ENCODE peak calls at places on chromosomes 2 and 18, in five cellular contexts. Y, N, O, X and R are unnamed samples. For H3K4me1, the result is how much of the 10 kb centered on the place peaks cover.

GRCh38 chr18:20971886-20972267 is 139.7 kb downstream of the ROCK1 start:
- DNase-seq in N (peak), O (no peak), Y (no peak), X (no peak), R (no peak)

GRCh38 chr2:1564506-1564905 is 151.2 kb downstream of the TPO start:
- DNase-seq in Y (peak), N (no peak), O (no peak), X (no peak), R (no peak)

GRCh38 chr18:36580266-36580665 is 248.5 kb downstream of the TPGS2 start:
- DNase-seq in X (no peak), Y (peak), O (no peak), N (no peak), R (no peak)

GRCh38 chr2:99520813-99521212 is 31.0 kb upstream of the REV1 start:
- DNase-seq in X (no peak), Y (no peak), N (no peak), O (no peak), R (no peak)

GRCh38 chr2:25276569-25277465 is 64.9 kb downstream of the DNMT3A start:
- DNase-seq in X (peak), O (peak), N (peak), Y (peak), R (peak)

GRCh38 chr18:49547701-49548100 is 14.2 kb upstream of the LIPG start:
- DNase-seq in X (no peak), Y (no peak), N (no peak), O (no peak), R (no peak)

GRCh38 chr2:55175254-55176093 is 56.6 kb downstream of the CLHC1 start:
- DNase-seq in O (peak), X (no peak), N (peak), Y (no peak), R (no peak)

GRCh38 chr2:85999131-85999831 is 106.4 kb downstream of the POLR1A start:
- DNase-seq in O (peak), N (no peak), X (no peak), Y (peak), R (peak)

GRCh38 chr2:149994057-149994728 is 406.6 kb upstream of the MMADHC start:
- DNase-seq in N (no peak), X (peak), Y (no peak), O (no peak), R (no peak)

GRCh38 chr18:63148449-63149199 is 170.9 kb downstream of the BCL2 start:
- DNase-seq in N (no peak), O (no peak), Y (peak), X (no peak), R (no peak)

GRCh38 chr2:156434461-156435291 is 1.5 kb upstream of the GPD2 start:
- DNase-seq in Y (no peak), O (peak), N (no peak), X (no peak), R (no peak)

GRCh38 chr2:37711308-37711731 is 39.9 kb upstream of the CDC42EP3 start:
- DNase-seq in Y (peak), O (no peak), N (no peak), X (no peak), R (peak)

GRCh38 chr2:222239091-222239490 is 59.7 kb downstream of the PAX3 start:
- DNase-seq in X (no peak), O (no peak), N (no peak), Y (no peak), R (no peak)
- H3K4me1 ChIP-seq in X (under half), O (under half), N (under half), Y (under half), R (under half)

DNA sequence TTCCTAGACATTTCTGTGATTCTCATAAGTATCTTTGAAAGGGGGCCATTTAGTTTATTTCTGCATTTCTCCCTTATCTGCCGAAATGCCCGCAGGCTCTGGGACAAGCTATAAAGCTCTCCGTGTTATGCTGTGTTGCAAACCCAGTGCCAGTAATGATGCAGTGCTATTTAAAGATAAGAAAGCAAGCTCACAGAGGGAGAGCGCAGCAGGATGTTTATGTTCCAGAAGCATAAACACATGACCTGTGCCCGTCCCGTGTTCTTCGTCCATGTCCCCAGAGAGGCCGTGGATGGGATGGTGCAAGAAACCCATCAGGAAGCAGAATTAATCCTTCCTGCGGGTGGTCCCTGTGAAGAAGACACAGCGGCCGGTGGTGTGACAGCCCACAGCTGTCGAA is 99.4 kb downstream of the NEDD4L start:
- DNase-seq in X (no peak), O (no peak), N (no peak), Y (no peak), R (no peak)
- H3K27ac ChIP-seq in X (no peak), O (no peak), N (no peak), Y (no peak), R (no peak)

GRCh38 chr2:143152219-143152618 is 23.0 kb downstream of the ARHGAP15 start:
- DNase-seq in O (no peak), Y (no peak), N (no peak), X (no peak), R (no peak)
- H3K4me1 ChIP-seq in O (half or more), Y (under half), N (under half), X (under half), R (under half)

GRCh38 chr2:194674043-194674442 is 983.0 kb upstream of the SLC39A10 start:
- DNase-seq in Y (no peak), N (no peak), X (no peak), O (no peak), R (no peak)
- H3K27ac ChIP-seq in Y (no peak), N (no peak), X (no peak), O (no peak), R (no peak)

GRCh38 chr2:127097471-127097765 is 9.5 kb downstream of the BIN1 start:
- DNase-seq in X (no peak), N (no peak), Y (peak), O (no peak), R (no peak)
- H3K4me1 ChIP-seq in X (under half), N (under half), Y (under half), O (under half), R (under half)

GRCh38 chr18:79935098-79935480 is 16.4 kb downstream of the SLC66A2 start:
- DNase-seq in X (peak), N (no peak), O (no peak), Y (no peak), R (peak)

GRCh38 chr18:79932907-79933306 is 18.5 kb downstream of the SLC66A2 start:
- DNase-seq in X (no peak), N (no peak), O (no peak), Y (no peak), R (no peak)

GRCh38 chr18:79934311-79935097 is 16.9 kb downstream of the SLC66A2 start:
- DNase-seq in O (no peak), X (peak), N (peak), Y (peak), R (peak)

GRCh38 chr18:79935499-79935898 is 16.0 kb downstream of the SLC66A2 start:
- DNase-seq in N (no peak), Y (no peak), O (no peak), X (peak), R (peak)

DNA sequence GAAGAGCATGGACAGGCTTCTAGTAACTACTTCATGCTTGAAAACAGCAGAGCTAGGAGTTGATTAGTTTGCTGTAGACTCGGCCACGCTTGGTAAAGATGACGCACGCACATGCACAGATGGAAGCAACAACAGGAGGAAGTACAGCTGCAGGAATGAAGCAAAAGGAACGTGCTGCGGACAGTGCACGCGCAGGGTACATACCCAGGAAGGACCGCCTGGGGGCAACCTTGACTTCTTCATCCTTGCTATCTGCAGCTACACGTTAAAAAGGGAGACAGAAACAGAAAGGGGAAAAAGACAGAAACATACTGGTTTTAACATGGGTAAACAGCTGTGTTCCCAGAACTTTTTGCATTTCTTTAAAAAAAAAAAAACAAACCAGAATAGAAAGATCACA is 17.7 kb downstream of the SLC66A2 start:
- DNase-seq in O (no peak), Y (no peak), N (peak), X (peak), R (peak)
- H3K27ac ChIP-seq in O (no peak), Y (no peak), N (peak), X (peak), R (no peak)

DNA sequence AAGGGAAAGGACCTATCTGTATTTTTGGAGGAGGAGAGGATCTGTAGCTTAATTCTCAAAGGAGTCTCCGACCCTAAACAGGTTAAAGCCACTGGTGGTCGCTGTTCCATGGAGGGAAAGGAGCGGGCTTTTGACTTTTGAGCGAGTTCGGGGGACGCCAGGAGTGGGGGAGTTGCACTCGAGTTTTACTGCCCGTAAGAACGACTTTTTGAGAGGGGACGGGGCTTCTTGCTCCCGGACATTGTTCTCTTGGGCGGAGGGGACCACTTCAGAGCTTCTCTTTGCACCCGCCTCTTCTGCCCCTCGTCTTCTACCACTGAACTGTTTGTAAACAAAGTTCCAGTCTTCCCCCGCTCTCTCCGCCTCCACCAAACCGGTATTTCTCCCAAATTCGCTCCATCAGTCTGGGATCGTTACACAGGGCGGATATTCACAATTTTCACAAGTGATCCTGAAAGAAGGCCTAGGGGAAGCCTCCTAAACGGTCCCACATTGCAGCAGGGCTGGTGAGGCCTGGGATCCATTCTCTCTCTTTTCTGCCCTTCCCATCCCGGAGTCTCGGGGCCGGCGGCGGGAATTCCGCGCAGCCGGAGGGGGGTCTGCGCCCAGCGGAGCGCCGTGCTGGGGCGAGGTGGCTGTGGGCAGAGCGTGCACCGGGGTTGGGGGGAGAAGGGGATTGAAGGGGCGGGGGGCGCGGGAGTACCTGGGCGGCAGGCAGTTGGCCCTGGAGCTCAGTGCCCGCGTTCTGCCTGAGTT is 6.6 kb downstream of the DLX2 start:
- DNase-seq in Y (peak), N (no peak), O (no peak), X (no peak), R (no peak)
- H3K4me1 ChIP-seq in Y (under half), N (under half), O (under half), X (under half), R (under half)

DNA sequence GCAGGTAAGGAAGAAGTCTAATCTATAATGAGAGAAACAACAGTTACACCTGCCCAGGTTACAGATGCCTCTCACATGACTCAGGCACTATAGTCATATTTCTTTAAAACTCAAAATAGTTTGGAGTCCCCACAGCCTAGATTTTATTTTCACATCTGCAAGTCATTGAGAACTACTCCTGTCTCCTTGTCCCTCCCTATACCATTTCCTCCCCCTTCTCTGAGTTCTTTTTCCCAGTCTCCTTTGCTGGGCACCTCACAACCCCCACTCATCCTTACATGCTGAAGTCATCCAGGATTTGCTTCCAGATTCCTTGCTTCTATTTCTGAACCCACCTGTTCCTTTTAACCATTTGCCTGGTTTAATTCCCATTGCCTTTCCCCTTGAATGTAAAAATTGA is 73.1 kb upstream of the KCNE4 start:
- DNase-seq in Y (no peak), O (no peak), X (no peak), N (no peak), R (no peak)
- H3K27ac ChIP-seq in Y (no peak), O (no peak), X (no peak), N (no peak), R (no peak)